ENCODE peak calls at places on chromosomes 5 and 9, in five cellular contexts. Z is NCI-H1694 treated with DMSO at 0.1 percent for 48 hours, R is RCC 7860, N is tibial artery, U is fibroblast of gingiva. Y is an unnamed sample.

GRCh38 chr5:161311965-161312364 is 234.6 kb downstream of the GABRB2 start:
- DNase-seq in Z (no peak), R (no peak), N (no peak), U (no peak), Y (no peak)

GRCh38 chr5:172453206-172453985 is 929 bp downstream of the SH3PXD2B start:
- DNase-seq in Z (peak), R (peak), N (peak), U (peak), Y (no peak)

GRCh38 chr5:94969174-94969573 is 315.7 kb downstream of the MCTP1 start:
- DNase-seq in Z (peak), R (no peak), N (no peak), U (peak), Y (no peak)

GRCh38 chr9:127397722-127398647 is 1.0 kb downstream of the SLC2A8 start:
- DNase-seq in Z (peak), R (peak), N (peak), U (peak), Y (peak)

GRCh38 chr5:4199036-4199435 is 603.4 kb downstream of the IRX1 start:
- DNase-seq in Z (no peak), R (no peak), N (no peak), U (no peak), Y (no peak)

GRCh38 chr5:144084971-144085370 is 85.5 kb downstream of the YIPF5 start:
- DNase-seq in Z (no peak), R (no peak), N (no peak), U (no peak), Y (no peak)

GRCh38 chr9:87569008-87569908 is 71.6 kb downstream of the DAPK1 start:
- DNase-seq in Z (no peak), R (no peak), N (no peak), U (no peak), Y (no peak)

GRCh38 chr9:84597131-84597530 is 72.4 kb upstream of the NTRK2 start:
- DNase-seq in Z (no peak), R (no peak), N (no peak), U (no peak), Y (no peak)

GRCh38 chr9:108950168-108950567 is 16.0 kb downstream of the ABITRAM start:
- DNase-seq in Z (no peak), R (no peak), N (no peak), U (no peak), Y (no peak)

GRCh38 chr5:75512383-75513074 is 838 bp downstream of the POLK start:
- DNase-seq in Z (no peak), R (no peak), N (no peak), U (no peak), Y (no peak)

GRCh38 chr5:163330723-163331668 is 106.4 kb upstream of the CCNG1 start:
- DNase-seq in Z (no peak), R (no peak), N (no peak), U (no peak), Y (no peak)

GRCh38 chr5:73451218-73452130 is 2.9 kb upstream of the FOXD1 start:
- DNase-seq in Z (no peak), R (no peak), N (peak), U (peak), Y (peak)